ENCODE peak calls at places on chromosome 1, in six cellular contexts. One of them, this sample, is unnamed.

GRCh38 chr1:165914136-165914798 is 86.9 kb downstream of the UCK2 start:
- DNase-seq in ascending aorta: peak
- DNase-seq in AG10803: peak
- DNase-seq in MM.1S: peak
- DNase-seq in nephron progenitor cell: peak
- DNase-seq in fibroblast of lung: peak
- DNase-seq in this sample: peak

GRCh38 chr1:63698001-63698838 is 75.6 kb upstream of the ROR1 start:
- DNase-seq in ascending aorta: peak
- DNase-seq in AG10803: peak
- DNase-seq in MM.1S: no peak
- DNase-seq in nephron progenitor cell: no peak
- DNase-seq in fibroblast of lung: no peak
- DNase-seq in this sample: no peak

GRCh38 chr1:54069792-54070548 is 16.6 kb downstream of the TCEANC2 start:
- DNase-seq in ascending aorta: no peak
- DNase-seq in AG10803: peak
- DNase-seq in MM.1S: peak
- DNase-seq in nephron progenitor cell: no peak
- DNase-seq in fibroblast of lung: peak
- DNase-seq in this sample: peak

GRCh38 chr1:179017383-179018326 is 8.0 kb upstream of the FAM20B start:
- DNase-seq in ascending aorta: no peak
- DNase-seq in AG10803: peak
- DNase-seq in MM.1S: no peak
- DNase-seq in nephron progenitor cell: no peak
- DNase-seq in fibroblast of lung: peak
- DNase-seq in this sample: no peak

GRCh38 chr1:171743014-171743870 is 1.4 kb upstream of the VAMP4 start:
- DNase-seq in ascending aorta: peak
- DNase-seq in AG10803: peak
- DNase-seq in MM.1S: peak
- DNase-seq in nephron progenitor cell: no peak
- DNase-seq in fibroblast of lung: peak
- DNase-seq in this sample: no peak

GRCh38 chr1:50424045-50424939 is 1.0 kb upstream of the DMRTA2 start:
- DNase-seq in ascending aorta: no peak
- DNase-seq in AG10803: no peak
- DNase-seq in MM.1S: no peak
- DNase-seq in nephron progenitor cell: no peak
- DNase-seq in fibroblast of lung: no peak
- DNase-seq in this sample: no peak

GRCh38 chr1:203536981-203537455 is 43.1 kb downstream of the OPTC start:
- DNase-seq in ascending aorta: peak
- DNase-seq in AG10803: peak
- DNase-seq in MM.1S: no peak
- DNase-seq in nephron progenitor cell: no peak
- DNase-seq in fibroblast of lung: peak
- DNase-seq in this sample: no peak

GRCh38 chr1:101697057-101697456 is 299.7 kb downstream of the OLFM3 start:
- DNase-seq in ascending aorta: no peak
- DNase-seq in AG10803: no peak
- DNase-seq in MM.1S: peak
- DNase-seq in nephron progenitor cell: no peak
- DNase-seq in fibroblast of lung: no peak
- DNase-seq in this sample: no peak

GRCh38 chr1:164930241-164930640 is 371.3 kb downstream of the PBX1 start:
- DNase-seq in ascending aorta: no peak
- DNase-seq in AG10803: no peak
- DNase-seq in MM.1S: no peak
- DNase-seq in nephron progenitor cell: no peak
- DNase-seq in fibroblast of lung: no peak
- DNase-seq in this sample: no peak

GRCh38 chr1:114153051-114153620 is 533 bp downstream of the SYT6 start:
- DNase-seq in ascending aorta: no peak
- DNase-seq in AG10803: no peak
- DNase-seq in MM.1S: no peak
- DNase-seq in nephron progenitor cell: no peak
- DNase-seq in fibroblast of lung: no peak
- DNase-seq in this sample: no peak

GRCh38 chr1:26121854-26122773 is 10.5 kb downstream of the PDIK1L start:
- DNase-seq in ascending aorta: no peak
- DNase-seq in AG10803: peak
- DNase-seq in MM.1S: no peak
- DNase-seq in nephron progenitor cell: no peak
- DNase-seq in fibroblast of lung: no peak
- DNase-seq in this sample: no peak

GRCh38 chr1:235069577-235070563 is 58.8 kb downstream of the TOMM20 start:
- DNase-seq in ascending aorta: peak
- DNase-seq in AG10803: peak
- DNase-seq in MM.1S: no peak
- DNase-seq in nephron progenitor cell: no peak
- DNase-seq in fibroblast of lung: peak
- DNase-seq in this sample: no peak

GRCh38 chr1:12619396-12620141 is 1.6 kb upstream of the DHRS3 start:
- DNase-seq in ascending aorta: peak
- DNase-seq in AG10803: peak
- DNase-seq in MM.1S: peak
- DNase-seq in nephron progenitor cell: peak
- DNase-seq in fibroblast of lung: peak
- DNase-seq in this sample: peak

GRCh38 chr1:26664802-26665201 is 31.0 kb upstream of the ARID1A start:
- DNase-seq in ascending aorta: no peak
- DNase-seq in AG10803: no peak
- DNase-seq in MM.1S: no peak
- DNase-seq in nephron progenitor cell: no peak
- DNase-seq in fibroblast of lung: no peak
- DNase-seq in this sample: no peak

GRCh38 chr1:28986296-28986910 is 72.0 kb downstream of the EPB41 start:
- DNase-seq in ascending aorta: no peak
- DNase-seq in AG10803: no peak
- DNase-seq in MM.1S: peak
- DNase-seq in nephron progenitor cell: no peak
- DNase-seq in fibroblast of lung: no peak
- DNase-seq in this sample: no peak

GRCh38 chr1:94514095-94514727 is 27.3 kb downstream of the F3 start:
- DNase-seq in ascending aorta: no peak
- DNase-seq in AG10803: no peak
- DNase-seq in MM.1S: no peak
- DNase-seq in nephron progenitor cell: peak
- DNase-seq in fibroblast of lung: no peak
- DNase-seq in this sample: no peak

GRCh38 chr1:43830802-43831201 is 102.8 kb upstream of the ARTN start:
- DNase-seq in ascending aorta: no peak
- DNase-seq in AG10803: no peak
- DNase-seq in MM.1S: no peak
- DNase-seq in nephron progenitor cell: no peak
- DNase-seq in fibroblast of lung: no peak
- DNase-seq in this sample: peak

GRCh38 chr1:112718691-112719418 is 3.7 kb upstream of the PPM1J start:
- DNase-seq in ascending aorta: peak
- DNase-seq in AG10803: peak
- DNase-seq in MM.1S: peak
- DNase-seq in nephron progenitor cell: peak
- DNase-seq in fibroblast of lung: peak
- DNase-seq in this sample: no peak

GRCh38 chr1:158781104-158781503 is at the start of gene OR6N2:
- DNase-seq in ascending aorta: no peak
- DNase-seq in AG10803: no peak
- DNase-seq in MM.1S: no peak
- DNase-seq in nephron progenitor cell: no peak
- DNase-seq in fibroblast of lung: no peak
- DNase-seq in this sample: no peak

GRCh38 chr1:11738783-11739182 is 2.8 kb downstream of the AGTRAP start:
- DNase-seq in ascending aorta: no peak
- DNase-seq in AG10803: no peak
- DNase-seq in MM.1S: no peak
- DNase-seq in nephron progenitor cell: no peak
- DNase-seq in fibroblast of lung: no peak
- DNase-seq in this sample: no peak

GRCh38 chr1:170309389-170310013 is 163.7 kb downstream of the NTMT2 start:
- DNase-seq in ascending aorta: peak
- DNase-seq in AG10803: peak
- DNase-seq in MM.1S: no peak
- DNase-seq in nephron progenitor cell: no peak
- DNase-seq in fibroblast of lung: peak
- DNase-seq in this sample: no peak

GRCh38 chr1:231058416-231059109 is 18.5 kb upstream of the FAM89A start:
- DNase-seq in ascending aorta: no peak
- DNase-seq in AG10803: no peak
- DNase-seq in MM.1S: no peak
- DNase-seq in nephron progenitor cell: no peak
- DNase-seq in fibroblast of lung: no peak
- DNase-seq in this sample: no peak

GRCh38 chr1:78225153-78225552 is 179.4 kb downstream of the GIPC2 start:
- DNase-seq in ascending aorta: no peak
- DNase-seq in AG10803: no peak
- DNase-seq in MM.1S: no peak
- DNase-seq in nephron progenitor cell: no peak
- DNase-seq in fibroblast of lung: no peak
- DNase-seq in this sample: no peak

GRCh38 chr1:206693592-206693991 is 8.9 kb downstream of the MAPKAPK2 start:
- DNase-seq in ascending aorta: peak
- DNase-seq in AG10803: no peak
- DNase-seq in MM.1S: no peak
- DNase-seq in nephron progenitor cell: no peak
- DNase-seq in fibroblast of lung: peak
- DNase-seq in this sample: no peak

GRCh38 chr1:16076871-16077250 is 3.4 kb upstream of the FAM131C start:
- DNase-seq in ascending aorta: no peak
- DNase-seq in AG10803: peak
- DNase-seq in MM.1S: no peak
- DNase-seq in nephron progenitor cell: no peak
- DNase-seq in fibroblast of lung: peak
- DNase-seq in this sample: no peak

GRCh38 chr1:16077430-16078245 is 4.2 kb upstream of the FAM131C start:
- DNase-seq in ascending aorta: no peak
- DNase-seq in AG10803: no peak
- DNase-seq in MM.1S: no peak
- DNase-seq in nephron progenitor cell: no peak
- DNase-seq in fibroblast of lung: peak
- DNase-seq in this sample: no peak

GRCh38 chr1:16081636-16082035 is 8.2 kb upstream of the FAM131C start:
- DNase-seq in ascending aorta: no peak
- DNase-seq in AG10803: no peak
- DNase-seq in MM.1S: no peak
- DNase-seq in nephron progenitor cell: no peak
- DNase-seq in fibroblast of lung: no peak
- DNase-seq in this sample: no peak

GRCh38 chr1:16080422-16081150 is 7.1 kb upstream of the FAM131C start:
- DNase-seq in ascending aorta: no peak
- DNase-seq in AG10803: no peak
- DNase-seq in MM.1S: no peak
- DNase-seq in nephron progenitor cell: no peak
- DNase-seq in fibroblast of lung: no peak
- DNase-seq in this sample: no peak

DNA sequence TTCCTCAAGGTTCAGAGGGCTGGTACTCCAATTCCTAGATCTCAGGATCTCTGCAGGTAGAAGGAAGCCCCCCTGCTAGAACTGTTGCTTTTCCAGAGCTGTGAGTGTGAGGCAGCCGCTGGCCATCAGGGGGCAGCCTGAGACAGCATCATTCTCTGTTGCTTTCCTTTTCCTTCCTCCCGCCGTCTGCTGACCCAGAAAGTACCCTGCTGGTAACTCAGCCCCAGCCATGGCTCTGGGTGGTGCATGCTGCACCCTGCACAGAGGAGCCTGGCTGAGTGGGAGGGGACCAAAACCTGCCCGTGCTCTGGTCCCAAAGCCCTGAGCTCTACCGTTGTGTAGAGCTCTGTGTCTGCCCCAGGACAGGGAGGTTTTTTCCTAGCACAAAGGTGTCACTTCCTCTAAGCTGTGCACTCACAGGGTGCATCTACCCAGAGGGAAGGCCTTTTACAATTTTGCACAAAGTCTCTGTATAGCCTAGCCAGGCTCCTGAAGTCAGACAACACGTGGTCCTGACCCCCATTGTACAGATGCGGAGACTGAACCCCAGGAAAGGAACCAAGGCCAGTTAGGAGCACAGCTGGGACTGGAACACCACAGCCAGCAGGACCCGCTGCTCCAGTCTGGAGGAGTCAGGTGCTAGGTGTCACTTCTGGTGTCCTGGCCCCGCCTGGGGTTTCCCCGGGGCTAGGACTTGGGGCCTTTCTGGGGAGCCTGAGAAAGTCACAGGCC is 5.6 kb upstream of the FAM131C start:
- DNase-seq in ascending aorta: peak
- DNase-seq in AG10803: peak
- DNase-seq in MM.1S: peak
- DNase-seq in nephron progenitor cell: peak
- DNase-seq in fibroblast of lung: peak
- DNase-seq in this sample: peak
- TF ChIP-seq CTCF in ascending aorta: peak
- TF ChIP-seq CTCF in AG10803: peak
- TF ChIP-seq CTCF in MM.1S: peak
- TF ChIP-seq CTCF in nephron progenitor cell: peak
- TF ChIP-seq CTCF in fibroblast of lung: peak
- TF ChIP-seq CTCF in this sample: peak

GRCh38 chr1:91791103-91791502 is 94.8 kb downstream of the TGFBR3 start:
- DNase-seq in ascending aorta: peak
- DNase-seq in AG10803: no peak
- DNase-seq in MM.1S: no peak
- DNase-seq in nephron progenitor cell: no peak
- DNase-seq in fibroblast of lung: no peak
- DNase-seq in this sample: peak
- TF ChIP-seq CTCF in ascending aorta: no peak
- TF ChIP-seq CTCF in AG10803: no peak
- TF ChIP-seq CTCF in MM.1S: no peak
- TF ChIP-seq CTCF in nephron progenitor cell: no peak
- TF ChIP-seq CTCF in fibroblast of lung: no peak
- TF ChIP-seq CTCF in this sample: peak

GRCh38 chr1:117120774-117121588 is 568 bp downstream of the TRIM45 start:
- DNase-seq in ascending aorta: no peak
- DNase-seq in AG10803: peak
- DNase-seq in MM.1S: no peak
- DNase-seq in nephron progenitor cell: peak
- DNase-seq in fibroblast of lung: peak
- DNase-seq in this sample: no peak
- TF ChIP-seq CTCF in ascending aorta: no peak
- TF ChIP-seq CTCF in AG10803: no peak
- TF ChIP-seq CTCF in MM.1S: no peak
- TF ChIP-seq CTCF in nephron progenitor cell: no peak
- TF ChIP-seq CTCF in fibroblast of lung: no peak
- TF ChIP-seq CTCF in this sample: no peak

DNA sequence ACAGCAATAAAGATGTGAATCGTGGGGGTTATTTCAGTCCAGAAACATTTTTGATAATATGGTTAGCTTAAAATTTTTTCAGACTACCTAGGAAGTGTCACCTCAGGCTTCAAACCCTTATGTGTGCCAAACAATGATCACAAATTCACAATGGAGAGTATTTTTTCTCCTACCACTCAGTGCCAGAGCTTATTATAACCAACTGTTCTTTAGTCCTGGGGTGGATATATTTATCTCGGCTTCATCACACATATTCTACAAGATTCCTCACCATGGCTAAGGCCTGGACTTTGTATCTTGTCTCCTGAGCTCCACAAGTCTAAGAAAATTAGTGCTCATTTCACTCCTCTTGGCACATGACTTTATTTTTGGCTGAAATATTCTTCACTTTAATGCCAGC is 629.1 kb downstream of the RWDD3 start:
- DNase-seq in ascending aorta: no peak
- DNase-seq in AG10803: no peak
- DNase-seq in MM.1S: no peak
- DNase-seq in nephron progenitor cell: no peak
- DNase-seq in fibroblast of lung: no peak
- DNase-seq in this sample: no peak
- TF ChIP-seq CTCF in ascending aorta: no peak
- TF ChIP-seq CTCF in AG10803: no peak
- TF ChIP-seq CTCF in MM.1S: no peak
- TF ChIP-seq CTCF in nephron progenitor cell: no peak
- TF ChIP-seq CTCF in fibroblast of lung: no peak
- TF ChIP-seq CTCF in this sample: no peak

GRCh38 chr1:205344010-205344808 is 12.5 kb downstream of the KLHDC8A start:
- DNase-seq in ascending aorta: no peak
- DNase-seq in AG10803: no peak
- DNase-seq in MM.1S: no peak
- DNase-seq in nephron progenitor cell: peak
- DNase-seq in fibroblast of lung: no peak
- DNase-seq in this sample: no peak
- TF ChIP-seq CTCF in ascending aorta: no peak
- TF ChIP-seq CTCF in AG10803: no peak
- TF ChIP-seq CTCF in MM.1S: no peak
- TF ChIP-seq CTCF in nephron progenitor cell: no peak
- TF ChIP-seq CTCF in fibroblast of lung: no peak
- TF ChIP-seq CTCF in this sample: peak

This sample was measured in LNCaP clone FGC.